ENCODE peak calls at places on chromosomes 2 and 18, in nine cellular contexts. F is fibroblast of lung, O is SK-N-SH, K is Karpas-422, T is HCT116, C is GM12878, I is mammary epithelial cell, M is GM23248, X is neuronal stem cell. Y is an unnamed sample.

GRCh38 chr2:95115418-95115817 is 6.2 kb downstream of the MRPS5 start:
- DNase-seq in F (peak; percentile 54), O (peak; percentile 75), K (peak; percentile 81), T (peak; percentile 45), C (peak; percentile 25), I (peak; percentile 66), M (peak; percentile 79), X (peak; percentile 47), Y (peak; percentile 74)

GRCh38 chr2:20524412-20525040 is 77.7 kb downstream of the RHOB start:
- DNase-seq in F (no peak), O (no peak), K (peak; percentile 78), T (no peak), C (no peak), I (no peak), M (no peak), X (no peak), Y (peak; percentile 48)

GRCh38 chr2:137009953-137010352 is 244.6 kb downstream of the THSD7B start:
- DNase-seq in F (no peak), O (no peak), K (no peak), T (no peak), C (no peak), I (no peak), M (no peak), X (no peak), Y (no peak)

GRCh38 chr2:185738679-185739472 is at the start of gene FSIP2:
- DNase-seq in F (peak; percentile 69), O (no peak), K (no peak), T (no peak), C (no peak), I (peak; percentile 74), M (peak; percentile 47), X (peak; percentile 83), Y (peak; percentile 96)

GRCh38 chr2:239312741-239313246 is 88.0 kb downstream of the HDAC4 start:
- DNase-seq in F (no peak), O (peak; percentile 59), K (no peak), T (no peak), C (no peak), I (no peak), M (peak; percentile 53), X (no peak), Y (no peak)

GRCh38 chr18:75127143-75128021 is 81.6 kb downstream of the PTGR3 start:
- DNase-seq in F (peak; percentile 8), O (no peak), K (no peak), T (no peak), C (no peak), I (no peak), M (no peak), X (no peak), Y (no peak)

GRCh38 chr2:190596998-190597397 is 51.9 kb upstream of the NAB1 start:
- DNase-seq in F (no peak), O (no peak), K (no peak), T (no peak), C (no peak), I (peak; percentile 69), M (peak; percentile 15), X (no peak), Y (no peak)

GRCh38 chr18:75784413-75784812 is 356.9 kb upstream of the SMIM21 start:
- DNase-seq in F (no peak), O (peak; percentile 56), K (no peak), T (no peak), C (no peak), I (no peak), M (no peak), X (no peak), Y (no peak)

GRCh38 chr2:38636069-38636468 is 29.8 kb upstream of the GALM start:
- DNase-seq in F (no peak), O (no peak), K (no peak), T (no peak), C (no peak), I (no peak), M (no peak), X (no peak), Y (no peak)

GRCh38 chr2:26770986-26771586 is 7.0 kb downstream of the SLC35F6 start:
- DNase-seq in F (peak; percentile 65), O (peak; percentile 49), K (peak; percentile 61), T (no peak), C (no peak), I (peak; percentile 83), M (peak; percentile 80), X (no peak), Y (no peak)

GRCh38 chr2:209977386-209978239 is 24.8 kb upstream of the RPE start:
- DNase-seq in F (peak; percentile 19), O (peak; percentile 22), K (peak; percentile 80), T (peak; percentile 28), C (peak; percentile 21), I (peak; percentile 9), M (peak; percentile 58), X (peak; percentile 21), Y (peak; percentile 33)

GRCh38 chr2:218285604-218286003 is 6.7 kb downstream of the TMBIM1 start:
- DNase-seq in F (peak; percentile 62), O (no peak), K (no peak), T (no peak), C (no peak), I (peak; percentile 68), M (peak; percentile 93), X (no peak), Y (no peak)

GRCh38 chr2:26605195-26605968 is 35.8 kb downstream of the CIB4 start:
- DNase-seq in F (peak; percentile 36), O (peak; percentile 78), K (peak; percentile 76), T (peak; percentile 61), C (peak; percentile 8), I (peak; percentile 35), M (peak; percentile 63), X (peak; percentile 70), Y (peak; percentile 82)

GRCh38 chr2:55052087-55053061 is 2.1 kb upstream of the RTN4 start:
- DNase-seq in F (peak; percentile 48), O (no peak), K (peak; percentile 61), T (no peak), C (no peak), I (no peak), M (no peak), X (no peak), Y (no peak)
- H3K9ac ChIP-seq in F (no peak overlapping the region), O (peak overlapping the region; percentile 95), K (peak overlapping the region; percentile 75), T (peak overlapping the region; percentile 97), C (no peak overlapping the region), I (peak overlapping the region; percentile 93), M (no peak overlapping the region), X (no peak overlapping the region), Y (no peak overlapping the region)

DNA sequence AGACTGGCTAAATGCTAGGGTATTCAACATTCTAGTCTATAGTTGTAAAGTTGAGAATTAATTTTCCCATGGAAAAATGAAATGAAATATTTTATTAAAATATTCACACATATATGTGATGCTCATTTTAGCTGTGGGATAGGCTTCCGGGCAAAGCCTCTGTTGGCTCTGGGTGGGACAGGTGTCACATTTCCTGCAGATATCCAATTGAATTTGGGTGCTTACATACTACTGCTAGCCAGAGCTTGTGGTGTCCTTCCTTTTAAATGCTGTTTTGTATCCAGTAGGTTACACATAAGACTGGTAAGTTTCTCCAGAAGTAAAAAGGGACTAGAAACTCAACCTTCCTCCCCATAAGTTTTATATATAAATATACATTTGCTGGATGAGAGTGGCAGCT is 73.8 kb downstream of the RPRM start:
- DNase-seq in F (no peak), O (no peak), K (no peak), T (no peak), C (no peak), I (no peak), M (no peak), X (no peak), Y (peak; percentile 18)
- H3K9ac ChIP-seq in F (no peak overlapping the region), O (no peak overlapping the region), K (no peak overlapping the region), T (no peak overlapping the region), C (no peak overlapping the region), I (no peak overlapping the region), M (no peak overlapping the region), X (no peak overlapping the region), Y (no peak overlapping the region)

DNA sequence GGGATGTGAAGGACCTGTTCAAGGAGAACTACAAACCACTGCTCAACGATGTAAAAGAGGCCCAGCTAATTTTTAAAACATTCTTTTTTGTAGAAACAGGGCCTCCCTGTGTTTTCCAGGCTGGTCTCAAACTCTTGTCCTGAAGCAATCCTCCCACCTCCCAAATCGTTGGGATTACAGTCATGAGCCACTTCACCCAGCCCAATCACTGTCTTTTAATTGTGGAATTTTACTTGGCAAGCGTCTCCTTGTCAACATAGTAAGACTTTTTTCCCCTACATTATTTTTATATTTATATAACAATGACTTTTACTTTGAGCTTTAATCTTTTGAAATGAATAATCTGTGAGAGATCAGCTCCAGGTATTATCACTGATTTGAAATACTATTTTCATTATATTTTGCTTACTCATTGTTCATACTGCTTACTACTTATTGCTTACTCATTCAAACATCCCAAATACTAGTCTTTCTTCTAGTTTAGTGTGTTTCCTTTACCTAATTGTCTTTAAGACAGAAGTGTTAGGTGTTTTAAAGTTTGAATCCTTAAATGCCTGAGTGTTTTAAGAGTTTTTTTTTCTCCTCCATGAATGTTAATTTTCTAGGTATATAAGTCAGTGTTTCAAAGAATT is 48.9 kb downstream of the PTPN4 start:
- DNase-seq in F (peak; percentile 51), O (no peak), K (no peak), T (no peak), C (no peak), I (no peak), M (peak; percentile 58), X (no peak), Y (no peak)
- H3K9ac ChIP-seq in F (no peak overlapping the region), O (peak overlapping the region; percentile 10), K (no peak overlapping the region), T (no peak overlapping the region), C (no peak overlapping the region), I (no peak overlapping the region), M (peak overlapping the region; percentile 63), X (no peak overlapping the region), Y (no peak overlapping the region)

GRCh38 chr18:48100712-48101165 is 170.3 kb upstream of the SMAD2 start:
- DNase-seq in F (no peak), O (peak; percentile 53), K (no peak), T (no peak), C (no peak), I (no peak), M (no peak), X (peak; percentile 23), Y (peak; percentile 58)
- H3K9ac ChIP-seq in F (no peak overlapping the region), O (no peak overlapping the region), K (no peak overlapping the region), T (no peak overlapping the region), C (no peak overlapping the region), I (no peak overlapping the region), M (no peak overlapping the region), X (no peak overlapping the region), Y (no peak overlapping the region)

DNA sequence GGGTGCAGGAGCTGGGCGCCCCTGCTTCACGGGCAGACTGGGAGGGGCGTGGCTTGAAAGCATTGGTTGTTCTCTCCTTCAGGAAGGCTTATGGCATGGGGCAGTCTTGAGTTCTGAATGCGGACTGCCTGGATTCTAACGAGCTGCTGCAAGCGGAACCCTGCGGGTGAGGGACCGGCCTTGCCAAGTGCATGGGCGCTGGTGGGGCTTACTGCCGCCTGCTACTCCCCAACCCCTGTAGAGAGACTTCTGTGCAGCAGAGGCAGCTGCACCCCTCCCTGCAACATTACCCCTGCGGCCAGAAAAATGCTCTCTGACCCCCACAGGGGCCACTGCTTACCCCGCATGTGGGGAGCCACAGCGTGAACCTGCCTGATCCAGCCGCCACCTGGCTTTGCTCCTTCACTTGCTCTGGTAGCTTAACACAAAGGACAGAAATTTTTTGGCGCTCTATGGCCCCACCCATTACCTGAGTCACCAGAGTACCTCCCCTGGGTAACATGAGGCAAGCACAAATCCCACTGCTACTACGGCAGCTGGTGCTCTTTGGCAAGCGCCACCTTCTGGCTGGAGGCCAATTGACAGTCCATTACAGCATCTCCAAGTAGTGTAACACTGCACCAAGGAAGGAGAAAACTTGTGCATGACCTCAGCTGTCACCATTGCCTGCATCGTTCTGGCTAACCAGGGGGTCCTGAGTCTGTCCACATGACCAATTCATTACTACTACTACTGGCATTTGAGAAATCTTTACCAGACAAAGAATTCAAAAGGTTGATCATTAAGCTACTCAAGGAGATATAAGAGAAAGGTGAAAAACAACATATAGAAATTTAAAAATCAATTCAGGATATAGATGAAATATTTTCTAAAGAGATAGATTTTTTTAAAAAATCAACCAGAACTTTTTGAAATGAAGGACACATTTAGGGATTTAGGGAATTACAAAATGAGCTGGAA is 35.4 kb downstream of the MYL12B start:
- DNase-seq in F (peak; percentile 94), O (peak; percentile 75), K (peak; percentile 98), T (peak; percentile 94), C (peak; percentile 69), I (peak; percentile 93), M (peak; percentile 78), X (peak; percentile 78), Y (peak; percentile 87)
- H3K9ac ChIP-seq in F (peak overlapping the region; percentile 46), O (peak overlapping the region; percentile 85), K (peak overlapping the region; percentile 91), T (peak overlapping the region; percentile 87), C (peak overlapping the region; percentile 51), I (peak overlapping the region; percentile 69), M (peak overlapping the region; percentile 53), X (peak overlapping the region; percentile 92), Y (peak overlapping the region; percentile 38)

Y was measured in neural progenitor cell.